ENCODE peak calls at places on chromosomes 7 and 10, in four cellular contexts. M is progenitor cell of endocrine pancreas; U is memory B cell; B is stimulated activated CD4-positive, alpha-beta T cell treated with anti-CD3 and anti-CD28 coated beads, TNF-alpha, amount 100 ng/mL, for 24 hours. J is an unnamed sample.
A peak's percentile ranks its signal among the peaks of the same experiment; 100 is the strongest.

GRCh38 chr10:77157248-77158019 is 480.2 kb downstream of the KCNMA1 start:
- DNase-seq in M (no peak), U (no peak), B (no peak), J (no peak)

GRCh38 chr10:33273295-33274002 is 61.0 kb downstream of the NRP1 start:
- DNase-seq in M (no peak), U (no peak), B (no peak), J (peak; percentile 58)

GRCh38 chr10:79259834-79260233 is 87.4 kb upstream of the PPIF start:
- DNase-seq in M (no peak), U (no peak), B (no peak), J (no peak)

GRCh38 chr7:84510501-84510900 is 315.9 kb upstream of the SEMA3A start:
- DNase-seq in M (no peak), U (no peak), B (no peak), J (no peak)

GRCh38 chr7:47386273-47386820 is 195.6 kb downstream of the TNS3 start:
- DNase-seq in M (no peak), U (no peak), B (no peak), J (no peak)

GRCh38 chr7:80632074-80632473 is 6.4 kb upstream of the CD36 start:
- DNase-seq in M (no peak), U (no peak), B (no peak), J (no peak)

GRCh38 chr10:123669901-123670300 is 3.7 kb downstream of the GPR26 start:
- DNase-seq in M (no peak), U (no peak), B (no peak), J (no peak)

GRCh38 chr10:116961305-116962251 is 43.4 kb downstream of the SHTN1 start:
- DNase-seq in M (no peak), U (no peak), B (no peak), J (no peak)

GRCh38 chr10:15223174-15223573 is 54.7 kb upstream of the NMT2 start:
- DNase-seq in M (no peak), U (no peak), B (no peak), J (no peak)

GRCh38 chr10:69819713-69820506 is 18.2 kb downstream of the COL13A1 start:
- DNase-seq in M (no peak), U (no peak), B (no peak), J (peak; percentile 56)

GRCh38 chr7:43791-44540 is 148.4 kb upstream of the FAM20C start:
- DNase-seq in M (no peak), U (no peak), B (no peak), J (no peak)

GRCh38 chr10:132253092-132253687 is 54.6 kb downstream of the STK32C start:
- DNase-seq in M (no peak), U (no peak), B (no peak), J (no peak)

GRCh38 chr7:71372991-71373390 is 241.0 kb downstream of the GALNT17 start:
- DNase-seq in M (no peak), U (no peak), B (no peak), J (no peak)

GRCh38 chr10:22491480-22491879 is 146.2 kb downstream of the SPAG6 start:
- DNase-seq in M (no peak), U (no peak), B (no peak), J (no peak)

GRCh38 chr7:45259966-45260646 is 102.5 kb downstream of the RAMP3 start:
- DNase-seq in M (peak; percentile 70), U (peak; percentile 61), B (peak; percentile 54), J (peak; percentile 67)